ENCODE peak calls at places on chromosomes 12 and 14, in six cellular contexts. One of them, this sample, is unnamed.

GRCh38 chr14:97710726-97711125 is 913.5 kb downstream of the VRK1 start:
- DNase-seq in globus pallidus: no peak
- DNase-seq in upper lobe of right lung: no peak
- DNase-seq in NT2/D1: no peak
- DNase-seq in SHP77 treated with DMSO at 0.1 percent for 48 hours: no peak
- DNase-seq in transverse colon: no peak
- DNase-seq in this sample: no peak

GRCh38 chr12:6056406-6057211 is 67.9 kb downstream of the VWF start:
- DNase-seq in globus pallidus: no peak
- DNase-seq in upper lobe of right lung: no peak
- DNase-seq in NT2/D1: peak
- DNase-seq in SHP77 treated with DMSO at 0.1 percent for 48 hours: no peak
- DNase-seq in transverse colon: no peak
- DNase-seq in this sample: peak

GRCh38 chr12:12467701-12468218 is 94.9 kb downstream of the DUSP16 start:
- DNase-seq in globus pallidus: peak
- DNase-seq in upper lobe of right lung: peak
- DNase-seq in NT2/D1: no peak
- DNase-seq in SHP77 treated with DMSO at 0.1 percent for 48 hours: no peak
- DNase-seq in transverse colon: peak
- DNase-seq in this sample: peak

GRCh38 chr14:74400919-74401503 is 25.0 kb downstream of the SYNDIG1L start:
- DNase-seq in globus pallidus: no peak
- DNase-seq in upper lobe of right lung: no peak
- DNase-seq in NT2/D1: no peak
- DNase-seq in SHP77 treated with DMSO at 0.1 percent for 48 hours: no peak
- DNase-seq in transverse colon: no peak
- DNase-seq in this sample: no peak

GRCh38 chr14:56821807-56822615 is 11.7 kb upstream of the OTX2 start:
- DNase-seq in globus pallidus: no peak
- DNase-seq in upper lobe of right lung: no peak
- DNase-seq in NT2/D1: no peak
- DNase-seq in SHP77 treated with DMSO at 0.1 percent for 48 hours: no peak
- DNase-seq in transverse colon: no peak
- DNase-seq in this sample: no peak

GRCh38 chr14:101962503-101962874 is 1.9 kb upstream of the DYNC1H1 start:
- DNase-seq in globus pallidus: peak
- DNase-seq in upper lobe of right lung: peak
- DNase-seq in NT2/D1: no peak
- DNase-seq in SHP77 treated with DMSO at 0.1 percent for 48 hours: peak
- DNase-seq in transverse colon: peak
- DNase-seq in this sample: no peak

GRCh38 chr12:130715996-130716917 is at the start of gene RIMBP2:
- DNase-seq in globus pallidus: peak
- DNase-seq in upper lobe of right lung: no peak
- DNase-seq in NT2/D1: peak
- DNase-seq in SHP77 treated with DMSO at 0.1 percent for 48 hours: peak
- DNase-seq in transverse colon: no peak
- DNase-seq in this sample: no peak

GRCh38 chr12:109467978-109468676 is 9.0 kb downstream of the KCTD10 start:
- DNase-seq in globus pallidus: no peak
- DNase-seq in upper lobe of right lung: no peak
- DNase-seq in NT2/D1: no peak
- DNase-seq in SHP77 treated with DMSO at 0.1 percent for 48 hours: no peak
- DNase-seq in transverse colon: peak
- DNase-seq in this sample: no peak

GRCh38 chr12:24630446-24630845 is 318.5 kb downstream of the BCAT1 start:
- DNase-seq in globus pallidus: no peak
- DNase-seq in upper lobe of right lung: no peak
- DNase-seq in NT2/D1: no peak
- DNase-seq in SHP77 treated with DMSO at 0.1 percent for 48 hours: no peak
- DNase-seq in transverse colon: no peak
- DNase-seq in this sample: no peak

GRCh38 chr14:34741840-34742239 is 27.4 kb upstream of the CFL2 start:
- DNase-seq in globus pallidus: no peak
- DNase-seq in upper lobe of right lung: no peak
- DNase-seq in NT2/D1: no peak
- DNase-seq in SHP77 treated with DMSO at 0.1 percent for 48 hours: no peak
- DNase-seq in transverse colon: no peak
- DNase-seq in this sample: peak